ENCODE peak calls at places on chromosomes 6 and 20, in eight cellular contexts. One of them, this sample, is unnamed.
A peak's percentile ranks its signal among the peaks of the same experiment; 100 is the strongest.

GRCh38 chr20:45343867-45344721 is 4.1 kb downstream of the SDC4 start:
- DNase-seq in adrenal gland: peak; percentile 84
- DNase-seq in upper lobe of left lung: no peak
- DNase-seq in breast epithelium: peak; percentile 75
- DNase-seq in heart left ventricle: peak; percentile 70
- DNase-seq in sigmoid colon: peak; percentile 88
- DNase-seq in A549: peak; percentile 69
- DNase-seq in ovary: no peak
- DNase-seq in this sample: peak; percentile 54

GRCh38 chr6:154500769-154501171 is 9.7 kb downstream of the CNKSR3 start:
- DNase-seq in sigmoid colon: no peak
- DNase-seq in ovary: no peak
- DNase-seq in breast epithelium: no peak
- DNase-seq in heart left ventricle: no peak
- DNase-seq in upper lobe of left lung: no peak
- DNase-seq in A549: no peak
- DNase-seq in adrenal gland: no peak
- DNase-seq in this sample: peak; percentile 8

GRCh38 chr6:43009124-43009523 is 4.6 kb downstream of the MEA1 start:
- DNase-seq in sigmoid colon: no peak
- DNase-seq in upper lobe of left lung: no peak
- DNase-seq in A549: peak; percentile 58
- DNase-seq in heart left ventricle: peak; percentile 65
- DNase-seq in adrenal gland: no peak
- DNase-seq in breast epithelium: no peak
- DNase-seq in ovary: no peak
- DNase-seq in this sample: peak; percentile 18

GRCh38 chr20:23765578-23765977 is 14.8 kb upstream of the CST1 start:
- DNase-seq in A549: no peak
- DNase-seq in breast epithelium: no peak
- DNase-seq in ovary: no peak
- DNase-seq in upper lobe of left lung: no peak
- DNase-seq in adrenal gland: no peak
- DNase-seq in heart left ventricle: no peak
- DNase-seq in sigmoid colon: no peak
- DNase-seq in this sample: no peak

GRCh38 chr6:15200087-15200486 is 45.8 kb upstream of the JARID2 start:
- DNase-seq in ovary: no peak
- DNase-seq in sigmoid colon: no peak
- DNase-seq in upper lobe of left lung: no peak
- DNase-seq in heart left ventricle: no peak
- DNase-seq in A549: no peak
- DNase-seq in breast epithelium: no peak
- DNase-seq in adrenal gland: no peak
- DNase-seq in this sample: no peak

GRCh38 chr6:73521351-73522254 is 771 bp upstream of the EEF1A1 start:
- DNase-seq in upper lobe of left lung: peak; percentile 94
- DNase-seq in sigmoid colon: peak; percentile 91
- DNase-seq in ovary: peak; percentile 88
- DNase-seq in adrenal gland: no peak
- DNase-seq in heart left ventricle: no peak
- DNase-seq in breast epithelium: peak; percentile 76
- DNase-seq in A549: peak; percentile 53
- DNase-seq in this sample: no peak

GRCh38 chr6:119917186-119917585 is 567.6 kb upstream of the MAN1A1 start:
- DNase-seq in breast epithelium: no peak
- DNase-seq in A549: no peak
- DNase-seq in heart left ventricle: no peak
- DNase-seq in upper lobe of left lung: no peak
- DNase-seq in adrenal gland: no peak
- DNase-seq in sigmoid colon: no peak
- DNase-seq in ovary: no peak
- DNase-seq in this sample: no peak

GRCh38 chr6:43740321-43740960 is 29.6 kb upstream of the VEGFA start:
- DNase-seq in A549: no peak
- DNase-seq in upper lobe of left lung: no peak
- DNase-seq in heart left ventricle: no peak
- DNase-seq in adrenal gland: no peak
- DNase-seq in sigmoid colon: peak; percentile 37
- DNase-seq in breast epithelium: no peak
- DNase-seq in ovary: no peak
- DNase-seq in this sample: no peak

GRCh38 chr20:63625771-63626423 is 1.0 kb downstream of the GMEB2 start:
- DNase-seq in upper lobe of left lung: peak; percentile 89
- DNase-seq in ovary: peak; percentile 65
- DNase-seq in breast epithelium: no peak
- DNase-seq in adrenal gland: no peak
- DNase-seq in heart left ventricle: peak; percentile 46
- DNase-seq in A549: peak; percentile 24
- DNase-seq in sigmoid colon: no peak
- DNase-seq in this sample: peak; percentile 61

GRCh38 chr20:25065044-25065624 is 7.2 kb upstream of the ACSS1 start:
- DNase-seq in breast epithelium: peak; percentile 37
- DNase-seq in upper lobe of left lung: no peak
- DNase-seq in A549: no peak
- DNase-seq in heart left ventricle: no peak
- DNase-seq in adrenal gland: no peak
- DNase-seq in sigmoid colon: peak; percentile 56
- DNase-seq in ovary: peak; percentile 26
- DNase-seq in this sample: no peak

GRCh38 chr6:107105511-107106116 is 9.7 kb downstream of the BEND3 start:
- DNase-seq in sigmoid colon: no peak
- DNase-seq in ovary: no peak
- DNase-seq in upper lobe of left lung: no peak
- DNase-seq in heart left ventricle: no peak
- DNase-seq in breast epithelium: no peak
- DNase-seq in adrenal gland: no peak
- DNase-seq in A549: no peak
- DNase-seq in this sample: no peak

DNA sequence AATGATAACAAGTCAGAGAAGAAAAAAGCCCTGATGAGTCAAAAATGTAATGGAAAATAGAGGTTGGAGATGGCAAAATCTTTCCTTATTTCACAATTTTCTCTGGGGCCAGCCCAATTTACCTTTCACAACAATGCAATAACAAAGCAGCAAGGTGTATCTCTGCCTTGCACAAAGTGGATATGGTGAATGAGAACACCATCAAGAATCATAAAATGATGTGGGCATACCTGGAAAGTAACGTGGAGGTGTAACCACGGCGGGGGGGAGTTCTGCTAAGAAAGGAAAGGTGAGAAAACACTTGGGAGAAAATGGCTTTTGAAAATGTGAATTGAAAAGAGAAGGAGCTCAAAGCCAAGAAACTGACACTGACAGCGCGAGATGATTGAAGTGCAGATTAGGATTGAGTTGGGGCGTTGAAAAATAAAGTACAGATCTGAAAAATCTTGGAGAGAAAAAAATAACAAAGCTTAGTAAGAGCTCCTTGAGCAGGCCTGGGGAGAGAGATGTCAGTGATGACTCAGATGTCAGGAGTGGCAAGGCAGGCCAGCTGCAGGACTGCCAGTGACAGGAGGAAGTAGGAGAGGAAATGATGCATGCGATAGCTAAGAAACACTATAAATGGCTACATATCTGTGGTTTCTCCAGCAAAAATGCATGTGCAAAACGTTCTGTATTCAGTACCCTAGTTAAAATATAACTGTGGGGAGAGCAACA is 26.2 kb downstream of the ARHGAP18 start:
- DNase-seq in upper lobe of left lung: no peak
- DNase-seq in ovary: no peak
- DNase-seq in A549: peak; percentile 86
- DNase-seq in sigmoid colon: peak; percentile 90
- DNase-seq in breast epithelium: no peak
- DNase-seq in heart left ventricle: peak; percentile 82
- DNase-seq in adrenal gland: peak; percentile 76
- DNase-seq in this sample: peak; percentile 81
- TF ChIP-seq POLR2A in upper lobe of left lung: no peak
- TF ChIP-seq POLR2A in ovary: no peak
- TF ChIP-seq POLR2A in A549: no peak
- TF ChIP-seq POLR2A in sigmoid colon: no peak
- TF ChIP-seq POLR2A in breast epithelium: no peak
- TF ChIP-seq POLR2A in heart left ventricle: no peak
- TF ChIP-seq POLR2A in adrenal gland: no peak
- TF ChIP-seq POLR2A in this sample: no peak

DNA sequence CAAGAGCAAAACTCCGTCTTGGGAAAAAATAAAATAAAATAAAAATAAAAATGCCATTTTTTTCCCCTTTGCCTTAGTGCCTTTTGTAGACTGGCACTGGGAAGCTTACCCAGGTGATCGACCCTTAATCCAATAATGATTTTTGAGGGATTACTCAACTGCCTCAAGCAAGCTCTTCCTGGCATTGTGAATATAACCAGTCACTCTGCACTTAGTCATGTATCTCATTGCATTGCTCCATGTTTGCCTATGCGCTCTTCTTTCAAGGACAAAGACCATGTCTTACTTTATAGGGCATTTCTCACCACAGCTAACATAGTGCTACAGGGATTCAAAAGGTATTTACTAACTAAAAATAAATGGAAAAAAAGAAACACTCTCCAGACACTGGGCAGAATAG is 13.0 kb downstream of the GFOD1 start:
- DNase-seq in A549: peak; percentile 31
- DNase-seq in breast epithelium: no peak
- DNase-seq in heart left ventricle: no peak
- DNase-seq in ovary: no peak
- DNase-seq in adrenal gland: no peak
- DNase-seq in sigmoid colon: no peak
- DNase-seq in upper lobe of left lung: no peak
- DNase-seq in this sample: no peak
- TF ChIP-seq CTCF in A549: no peak
- TF ChIP-seq CTCF in breast epithelium: no peak
- TF ChIP-seq CTCF in heart left ventricle: no peak
- TF ChIP-seq CTCF in ovary: no peak
- TF ChIP-seq CTCF in adrenal gland: no peak
- TF ChIP-seq CTCF in sigmoid colon: no peak
- TF ChIP-seq CTCF in upper lobe of left lung: no peak
- TF ChIP-seq CTCF in this sample: no peak

DNA sequence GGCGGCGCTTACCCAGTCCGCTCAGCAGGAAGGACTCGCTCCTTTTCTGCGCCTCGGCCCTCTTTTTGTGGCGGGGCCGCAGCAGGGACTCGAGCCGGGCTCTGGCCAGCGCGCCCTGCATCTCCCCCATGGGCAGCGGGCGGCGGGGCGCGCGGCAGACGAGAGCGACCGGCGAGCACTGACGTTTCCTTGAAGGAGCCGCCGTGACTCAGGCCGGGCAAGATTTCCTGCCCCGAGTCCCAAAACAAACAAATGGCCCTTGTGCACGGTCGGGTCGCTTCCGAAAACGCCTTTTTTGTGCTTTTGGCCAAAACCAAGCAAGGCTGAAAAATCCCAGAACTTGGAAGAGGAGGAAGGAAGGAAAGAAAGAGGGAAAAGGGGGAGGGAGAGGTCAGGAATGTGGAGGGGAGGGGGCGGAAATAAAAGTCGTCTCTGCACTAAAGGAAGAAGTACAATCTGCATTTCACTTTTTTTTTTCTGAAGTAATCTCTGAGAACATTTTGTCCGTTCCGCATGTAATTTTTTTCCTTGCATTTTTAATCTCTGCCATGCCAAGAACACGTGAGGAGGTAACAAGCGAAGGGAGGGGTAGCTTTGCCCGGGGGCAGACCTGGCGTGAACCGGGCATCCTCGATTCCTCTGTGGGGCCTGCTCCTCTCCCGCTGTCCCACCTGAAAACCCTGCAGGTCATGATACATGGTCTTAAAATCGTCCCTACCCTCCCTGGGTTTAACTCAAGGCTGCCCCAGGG is 123.3 kb upstream of the SLC2A12 start:
- DNase-seq in sigmoid colon: peak; percentile 80
- DNase-seq in ovary: peak; percentile 80
- DNase-seq in A549: peak; percentile 70
- DNase-seq in adrenal gland: peak; percentile 72
- DNase-seq in upper lobe of left lung: peak; percentile 94
- DNase-seq in breast epithelium: no peak
- DNase-seq in heart left ventricle: peak; percentile 87
- DNase-seq in this sample: peak; percentile 90
- H3K4me1 ChIP-seq in sigmoid colon: peaks cover 32% of the 10 kb centered on the region
- H3K4me1 ChIP-seq in ovary: peaks cover 7% of the 10 kb centered on the region
- H3K4me1 ChIP-seq in A549: peaks cover 48% of the 10 kb centered on the region
- H3K4me1 ChIP-seq in adrenal gland: peaks cover 16% of the 10 kb centered on the region
- H3K4me1 ChIP-seq in upper lobe of left lung: peaks cover 24% of the 10 kb centered on the region
- H3K4me1 ChIP-seq in breast epithelium: peaks cover 6% of the 10 kb centered on the region
- H3K4me1 ChIP-seq in heart left ventricle: peaks cover 6% of the 10 kb centered on the region
- H3K4me1 ChIP-seq in this sample: peaks cover 51% of the 10 kb centered on the region

GRCh38 chr20:17681741-17682102 is 320 bp downstream of the RRBP1 start:
- DNase-seq in ovary: no peak
- DNase-seq in adrenal gland: no peak
- DNase-seq in A549: no peak
- DNase-seq in heart left ventricle: no peak
- DNase-seq in breast epithelium: no peak
- DNase-seq in sigmoid colon: no peak
- DNase-seq in upper lobe of left lung: no peak
- DNase-seq in this sample: no peak

GRCh38 chr20:17682889-17683198 is 802 bp upstream of the RRBP1 start:
- DNase-seq in heart left ventricle: no peak
- DNase-seq in A549: no peak
- DNase-seq in breast epithelium: no peak
- DNase-seq in ovary: no peak
- DNase-seq in sigmoid colon: no peak
- DNase-seq in adrenal gland: no peak
- DNase-seq in upper lobe of left lung: no peak
- DNase-seq in this sample: no peak

GRCh38 chr20:17680836-17681740 is 954 bp downstream of the RRBP1 start:
- DNase-seq in A549: peak; percentile 80
- DNase-seq in adrenal gland: peak; percentile 87
- DNase-seq in upper lobe of left lung: peak; percentile 98
- DNase-seq in sigmoid colon: peak; percentile 92
- DNase-seq in heart left ventricle: peak; percentile 89
- DNase-seq in ovary: peak; percentile 90
- DNase-seq in breast epithelium: peak; percentile 83
- DNase-seq in this sample: peak; percentile 87

GRCh38 chr20:17683218-17684076 is 1.4 kb upstream of the RRBP1 start:
- DNase-seq in heart left ventricle: no peak
- DNase-seq in upper lobe of left lung: no peak
- DNase-seq in breast epithelium: no peak
- DNase-seq in sigmoid colon: no peak
- DNase-seq in ovary: no peak
- DNase-seq in A549: no peak
- DNase-seq in adrenal gland: no peak
- DNase-seq in this sample: no peak

DNA sequence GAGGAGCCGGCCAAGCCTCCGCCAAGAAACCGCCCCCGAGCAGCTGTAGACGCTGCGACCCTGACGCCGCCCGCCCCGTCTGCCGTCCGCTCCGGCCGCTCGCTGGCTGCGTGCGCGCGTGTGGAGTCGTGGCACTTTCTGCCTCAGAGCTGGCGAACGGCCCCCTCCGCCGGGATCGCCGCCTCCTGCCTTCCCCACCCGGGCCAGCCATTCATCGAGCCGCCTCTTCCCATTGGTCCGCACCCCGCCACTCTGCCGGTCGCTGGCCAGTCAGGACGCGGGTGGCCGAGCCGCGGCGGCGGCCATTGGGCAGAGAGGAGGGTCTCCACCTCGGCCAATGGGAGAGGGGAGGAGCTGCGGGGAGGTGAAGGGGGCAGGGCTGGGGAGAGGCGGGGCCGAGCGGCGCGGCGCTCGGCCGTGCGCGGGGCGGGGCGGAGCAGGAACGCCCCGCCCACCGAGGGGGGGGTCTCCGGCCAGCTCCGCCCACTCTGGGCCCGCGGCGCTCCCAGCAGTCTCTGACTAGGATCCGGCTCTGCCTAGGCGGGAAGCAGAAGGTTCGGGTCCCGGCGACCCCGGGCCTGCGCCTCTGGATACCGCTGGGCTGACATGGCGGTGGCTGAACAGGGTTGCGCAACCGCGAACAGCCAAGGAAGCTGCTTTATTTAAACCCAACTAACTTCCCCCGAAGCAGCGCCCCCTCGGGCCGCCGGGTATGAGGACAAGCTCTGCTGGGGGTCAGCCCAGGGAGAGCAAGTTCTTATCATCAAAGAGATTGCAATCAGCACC is at the start of gene RRBP1:
- DNase-seq in ovary: peak; percentile 98
- DNase-seq in upper lobe of left lung: peak; percentile 99
- DNase-seq in A549: peak; percentile 98
- DNase-seq in breast epithelium: peak; percentile 97
- DNase-seq in adrenal gland: peak; percentile 99
- DNase-seq in sigmoid colon: peak; percentile 99
- DNase-seq in heart left ventricle: peak; percentile 99
- DNase-seq in this sample: peak; percentile 99
- TF ChIP-seq POLR2A in ovary: peak; percentile 86
- TF ChIP-seq POLR2A in upper lobe of left lung: no peak
- TF ChIP-seq POLR2A in A549: peak; percentile 98
- TF ChIP-seq POLR2A in breast epithelium: peak; percentile 78
- TF ChIP-seq POLR2A in adrenal gland: peak; percentile 99
- TF ChIP-seq POLR2A in sigmoid colon: peak; percentile 88
- TF ChIP-seq POLR2A in heart left ventricle: no peak
- TF ChIP-seq POLR2A in this sample: peak; percentile 99

This sample was measured in thyroid gland.